ENCODE peak calls at places on chromosomes 3 and 15, in five cellular contexts. One of them, this sample, is unnamed.

GRCh38 chr3:183357564-183358079 is 70.8 kb downstream of the MCF2L2 start:
- DNase-seq in K562: peak
- DNase-seq in SK-N-SH: no peak
- DNase-seq in HepG2: no peak
- DNase-seq in GM12878: no peak
- DNase-seq in this sample: no peak

GRCh38 chr3:140050396-140050795 is 115.4 kb downstream of the CLSTN2 start:
- DNase-seq in SK-N-SH: no peak
- DNase-seq in GM12878: no peak
- DNase-seq in K562: no peak
- DNase-seq in HepG2: no peak
- DNase-seq in this sample: no peak

GRCh38 chr15:29668120-29668602 is 154.1 kb downstream of the TJP1 start:
- DNase-seq in K562: peak
- DNase-seq in HepG2: peak
- DNase-seq in SK-N-SH: peak
- DNase-seq in GM12878: peak
- DNase-seq in this sample: peak

GRCh38 chr3:159726231-159726964 is 262.2 kb upstream of the IL12A start:
- DNase-seq in HepG2: no peak
- DNase-seq in SK-N-SH: no peak
- DNase-seq in K562: no peak
- DNase-seq in GM12878: no peak
- DNase-seq in this sample: peak

GRCh38 chr3:115285001-115285400 is 137.9 kb upstream of the ZBTB20 start:
- DNase-seq in GM12878: no peak
- DNase-seq in SK-N-SH: no peak
- DNase-seq in K562: no peak
- DNase-seq in HepG2: no peak
- DNase-seq in this sample: no peak

GRCh38 chr15:87764461-87765236 is 491.9 kb downstream of the NTRK3 start:
- DNase-seq in HepG2: no peak
- DNase-seq in SK-N-SH: peak
- DNase-seq in GM12878: no peak
- DNase-seq in K562: no peak
- DNase-seq in this sample: peak

GRCh38 chr3:151837057-151837456 is 23.1 kb downstream of the AADAC start:
- DNase-seq in HepG2: no peak
- DNase-seq in SK-N-SH: no peak
- DNase-seq in GM12878: no peak
- DNase-seq in K562: peak
- DNase-seq in this sample: peak

GRCh38 chr15:53611145-53611920 is 148.1 kb downstream of the WDR72 start:
- DNase-seq in SK-N-SH: no peak
- DNase-seq in K562: no peak
- DNase-seq in GM12878: no peak
- DNase-seq in HepG2: peak
- DNase-seq in this sample: no peak

GRCh38 chr3:58526124-58526957 is 10.6 kb downstream of the ACOX2 start:
- DNase-seq in K562: no peak
- DNase-seq in HepG2: peak
- DNase-seq in GM12878: no peak
- DNase-seq in SK-N-SH: no peak
- DNase-seq in this sample: peak

GRCh38 chr15:69555080-69555479 is 102.5 kb downstream of the RPLP1 start:
- DNase-seq in HepG2: no peak
- DNase-seq in GM12878: no peak
- DNase-seq in SK-N-SH: no peak
- DNase-seq in K562: no peak
- DNase-seq in this sample: no peak

GRCh38 chr15:77507151-77507847 is 86.6 kb downstream of the HMG20A start:
- DNase-seq in GM12878: no peak
- DNase-seq in SK-N-SH: no peak
- DNase-seq in HepG2: no peak
- DNase-seq in K562: no peak
- DNase-seq in this sample: no peak

GRCh38 chr3:36792342-36792741 is 28.0 kb upstream of the DCLK3 start:
- DNase-seq in K562: peak
- DNase-seq in HepG2: peak
- DNase-seq in SK-N-SH: peak
- DNase-seq in GM12878: no peak
- DNase-seq in this sample: peak

GRCh38 chr15:25684521-25685215 is 178.5 kb downstream of the ATP10A start:
- DNase-seq in HepG2: no peak
- DNase-seq in SK-N-SH: no peak
- DNase-seq in K562: no peak
- DNase-seq in GM12878: no peak
- DNase-seq in this sample: peak

GRCh38 chr15:37824717-37825382 is 109.6 kb upstream of the TMCO5A start:
- DNase-seq in SK-N-SH: no peak
- DNase-seq in GM12878: no peak
- DNase-seq in K562: peak
- DNase-seq in HepG2: peak
- DNase-seq in this sample: peak
- TF ChIP-seq MXI1 in SK-N-SH: no peak
- TF ChIP-seq MXI1 in GM12878: no peak
- TF ChIP-seq MXI1 in K562: no peak
- TF ChIP-seq MXI1 in HepG2: no peak
- TF ChIP-seq MXI1 in this sample: no peak

DNA sequence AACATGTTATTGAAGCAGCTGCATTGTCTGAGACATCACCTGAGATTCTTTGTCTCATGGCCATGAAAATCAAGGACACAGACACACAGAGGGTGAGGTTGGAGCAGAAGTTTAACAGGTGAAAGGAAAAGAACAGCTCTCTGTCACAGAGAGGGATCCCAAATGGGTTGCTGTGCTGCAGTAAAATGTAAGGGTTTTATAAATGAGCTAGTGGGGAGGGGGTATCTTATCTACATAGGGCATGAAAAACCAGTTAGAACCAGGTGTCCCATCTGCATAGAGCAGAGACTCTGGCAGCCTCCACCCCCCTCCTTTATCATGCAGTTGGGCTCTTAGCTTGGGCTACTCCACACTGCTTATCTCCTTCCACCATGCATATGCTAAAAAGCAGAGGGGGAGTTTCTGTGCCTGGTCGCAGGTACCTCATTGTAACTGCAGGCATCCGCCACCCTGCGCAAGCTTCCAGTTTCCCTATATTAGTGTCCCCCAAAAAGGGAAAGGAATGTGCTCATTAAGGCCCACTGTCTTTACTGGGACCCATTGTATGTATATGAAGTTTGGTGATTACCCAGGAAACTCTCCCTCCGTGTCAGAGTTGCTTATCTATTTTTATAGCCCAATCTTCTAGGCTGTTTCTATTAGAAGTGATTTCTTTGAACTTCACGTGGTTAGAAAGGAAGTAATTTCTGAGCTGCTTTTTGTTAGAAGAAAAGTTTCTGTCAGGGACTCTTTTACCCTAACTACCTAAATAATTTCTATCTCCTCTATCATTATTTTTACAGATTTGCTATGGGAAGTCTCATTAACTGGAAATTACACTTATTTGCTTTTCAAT is 17.4 kb upstream of the SENP7 start:
- DNase-seq in K562: peak
- DNase-seq in HepG2: no peak
- DNase-seq in GM12878: no peak
- DNase-seq in SK-N-SH: no peak
- DNase-seq in this sample: no peak
- TF ChIP-seq RAD21 in K562: no peak
- TF ChIP-seq RAD21 in HepG2: no peak
- TF ChIP-seq RAD21 in GM12878: no peak
- TF ChIP-seq RAD21 in SK-N-SH: no peak
- TF ChIP-seq RAD21 in this sample: no peak

DNA sequence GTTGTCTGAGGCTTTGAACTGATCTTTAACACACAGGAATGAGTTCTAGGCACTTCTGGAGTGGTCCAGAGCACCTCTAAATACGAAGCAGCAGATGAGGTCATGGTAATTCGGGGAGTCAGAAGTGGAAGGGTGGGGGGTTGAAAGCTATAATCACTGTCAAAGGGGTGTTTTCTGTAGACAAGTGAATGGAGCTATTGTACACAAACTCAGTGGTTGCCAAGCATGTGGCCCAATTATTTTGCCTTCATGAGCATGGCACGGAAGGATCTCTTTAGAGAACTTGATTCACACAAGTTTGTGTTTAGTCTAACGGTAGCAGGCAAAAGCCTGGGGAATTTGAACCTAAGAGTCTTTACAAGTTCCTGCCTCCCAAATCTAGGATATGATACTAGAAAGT is 6.3 kb downstream of the FRMD5 start:
- DNase-seq in K562: no peak
- DNase-seq in SK-N-SH: no peak
- DNase-seq in HepG2: no peak
- DNase-seq in GM12878: no peak
- DNase-seq in this sample: no peak
- TF ChIP-seq MXI1 in K562: no peak
- TF ChIP-seq MXI1 in SK-N-SH: no peak
- TF ChIP-seq MXI1 in HepG2: no peak
- TF ChIP-seq MXI1 in GM12878: no peak
- TF ChIP-seq MXI1 in this sample: no peak

DNA sequence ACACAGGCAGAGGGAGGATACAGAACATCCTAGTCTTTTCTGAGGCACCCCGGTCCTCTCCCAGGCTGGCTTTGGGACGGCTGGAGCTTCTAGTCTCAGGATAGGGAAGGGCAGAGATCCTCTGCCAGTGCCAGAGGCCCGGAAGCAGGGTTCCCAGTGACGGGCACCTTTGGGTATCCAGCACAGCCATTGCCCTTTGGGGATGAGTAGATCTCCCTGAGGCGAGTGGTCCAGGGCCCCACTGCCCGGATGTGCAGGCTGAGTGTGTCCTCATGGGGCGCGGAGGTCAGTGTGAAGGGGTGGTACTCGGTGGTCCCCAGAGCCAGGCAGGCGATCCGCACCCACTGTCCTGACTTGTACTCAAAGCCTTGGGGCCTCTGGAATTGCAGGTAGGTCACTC is 18.3 kb downstream of the DUOX2 start:
- DNase-seq in HepG2: no peak
- DNase-seq in GM12878: no peak
- DNase-seq in K562: no peak
- DNase-seq in SK-N-SH: no peak
- DNase-seq in this sample: no peak
- TF ChIP-seq RAD21 in HepG2: no peak
- TF ChIP-seq RAD21 in GM12878: no peak
- TF ChIP-seq RAD21 in K562: no peak
- TF ChIP-seq RAD21 in SK-N-SH: no peak
- TF ChIP-seq RAD21 in this sample: no peak

GRCh38 chr3:190204200-190204599 is 83.5 kb upstream of the P3H2 start:
- DNase-seq in HepG2: no peak
- DNase-seq in K562: no peak
- DNase-seq in SK-N-SH: no peak
- DNase-seq in GM12878: no peak
- DNase-seq in this sample: no peak
- TF ChIP-seq MXI1 in HepG2: no peak
- TF ChIP-seq MXI1 in K562: no peak
- TF ChIP-seq MXI1 in SK-N-SH: no peak
- TF ChIP-seq MXI1 in GM12878: no peak
- TF ChIP-seq MXI1 in this sample: no peak